ENCODE peak calls at places on chromosomes 7 and 10, in seven cellular contexts. P is body of pancreas, R is heart left ventricle, G is IMR-90, O is breast epithelium, C is lower leg skin, L is stomach. N is an unnamed sample.

GRCh38 chr10:59719374-59719773 is 9.7 kb upstream of the SLC16A9 start:
- DNase-seq in P (no peak), R (no peak), G (no peak), O (no peak), C (no peak), L (no peak), N (no peak)

GRCh38 chr10:78462728-78463228 is 429.1 kb downstream of the RPS24 start:
- DNase-seq in P (no peak), R (no peak), G (peak), O (no peak), C (no peak), L (peak), N (no peak)

GRCh38 chr7:76303829-76304505 is 1.5 kb downstream of the HSPB1 start:
- DNase-seq in P (peak), R (no peak), G (peak), O (no peak), C (no peak), L (no peak), N (no peak)

GRCh38 chr10:48194830-48195229 is 79.7 kb downstream of the FRMPD2 start:
- DNase-seq in P (no peak), R (no peak), G (no peak), O (no peak), C (no peak), L (no peak), N (no peak)

GRCh38 chr7:37354661-37355131 is 94.0 kb downstream of the ELMO1 start:
- DNase-seq in P (peak), R (peak), G (no peak), O (no peak), C (peak), L (no peak), N (peak)

GRCh38 chr7:50558380-50559051 is 6.7 kb downstream of the DDC start:
- DNase-seq in P (no peak), R (no peak), G (no peak), O (no peak), C (no peak), L (no peak), N (peak)

GRCh38 chr7:7312323-7312722 is 130.0 kb downstream of the C1GALT1 start:
- DNase-seq in P (no peak), R (no peak), G (no peak), O (no peak), C (no peak), L (no peak), N (no peak)

GRCh38 chr10:10911471-10911921 is 106.2 kb upstream of the CELF2 start:
- DNase-seq in P (peak), R (peak), G (peak), O (peak), C (peak), L (peak), N (no peak)

GRCh38 chr10:109892885-109893284 is 30.4 kb downstream of the XPNPEP1 start:
- DNase-seq in P (no peak), R (no peak), G (no peak), O (no peak), C (peak), L (no peak), N (peak)

GRCh38 chr7:70356324-70356797 is 758.1 kb downstream of the AUTS2 start:
- DNase-seq in P (no peak), R (no peak), G (no peak), O (no peak), C (no peak), L (no peak), N (no peak)

GRCh38 chr7:34672430-34672829 is 14.4 kb downstream of the NPSR1 start:
- DNase-seq in P (no peak), R (no peak), G (peak), O (no peak), C (no peak), L (no peak), N (no peak)

GRCh38 chr7:129851174-129851573 is 101.6 kb downstream of the UBE2H start:
- DNase-seq in P (no peak), R (no peak), G (no peak), O (no peak), C (no peak), L (no peak), N (no peak)

GRCh38 chr7:150322833-150323681 is at the start of the genes ACTR3C and LRRC61:
- DNase-seq in P (peak), R (peak), G (no peak), O (peak), C (no peak), L (peak), N (peak)

GRCh38 chr7:129282865-129283264 is 58.0 kb downstream of the AHCYL2 start:
- DNase-seq in P (no peak), R (no peak), G (no peak), O (no peak), C (no peak), L (no peak), N (no peak)

GRCh38 chr10:61164458-61165160 is 220.6 kb upstream of the RHOBTB1 start:
- DNase-seq in P (peak), R (peak), G (no peak), O (peak), C (peak), L (peak), N (no peak)

GRCh38 chr10:133384071-133384470 is 5.0 kb downstream of the PAOX start:
- DNase-seq in P (no peak), R (no peak), G (no peak), O (no peak), C (no peak), L (no peak), N (no peak)

GRCh38 chr10:36181421-36181820 is 539.3 kb upstream of the FZD8 start:
- DNase-seq in P (no peak), R (no peak), G (peak), O (no peak), C (no peak), L (no peak), N (no peak)

DNA sequence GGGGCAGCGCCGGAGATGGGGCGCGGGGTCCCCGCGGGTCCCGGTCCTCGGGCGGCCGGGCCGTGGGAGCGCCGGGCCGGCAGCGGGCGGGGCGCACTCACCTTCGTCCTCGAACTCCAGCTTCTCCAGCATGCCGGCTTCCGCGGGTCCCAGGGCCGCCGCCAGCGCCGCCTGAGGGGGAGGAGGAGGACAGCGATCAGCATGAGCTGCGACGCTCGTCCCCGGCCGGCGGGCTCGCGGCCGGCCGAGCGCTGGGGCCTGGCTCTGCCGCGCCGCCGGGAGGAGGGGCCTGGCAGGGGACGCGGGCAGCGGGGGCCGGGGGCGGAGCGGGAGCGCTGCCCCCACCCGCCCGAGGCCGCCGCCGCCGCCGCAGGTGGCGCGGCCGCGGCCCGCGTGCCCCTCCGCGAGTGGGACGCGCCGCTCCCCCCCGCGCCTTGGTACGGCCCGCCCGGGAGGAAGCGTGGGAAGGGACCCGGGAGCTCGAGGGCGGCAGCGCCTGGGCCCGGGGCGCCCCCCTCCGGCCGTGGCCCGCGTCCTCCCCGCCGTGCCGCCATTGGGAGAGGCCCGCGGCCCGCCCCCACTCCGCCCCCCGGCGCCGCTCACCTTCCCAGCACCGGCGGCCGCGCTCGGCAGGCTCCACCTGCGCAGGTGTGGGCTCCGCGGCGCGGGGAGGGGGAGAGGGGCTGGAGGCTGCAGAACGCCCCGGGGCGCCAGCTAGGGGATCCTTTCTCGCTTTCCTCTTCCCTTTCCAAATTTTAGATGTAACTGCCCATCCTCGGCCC is 112.5 kb upstream of the RHEB start:
- DNase-seq in P (peak), R (peak), G (peak), O (peak), C (peak), L (peak), N (peak)
- TF ChIP-seq POLR2A in P (peak), R (peak), G (peak), O (no peak), C (no peak), L (no peak), N (no peak)

DNA sequence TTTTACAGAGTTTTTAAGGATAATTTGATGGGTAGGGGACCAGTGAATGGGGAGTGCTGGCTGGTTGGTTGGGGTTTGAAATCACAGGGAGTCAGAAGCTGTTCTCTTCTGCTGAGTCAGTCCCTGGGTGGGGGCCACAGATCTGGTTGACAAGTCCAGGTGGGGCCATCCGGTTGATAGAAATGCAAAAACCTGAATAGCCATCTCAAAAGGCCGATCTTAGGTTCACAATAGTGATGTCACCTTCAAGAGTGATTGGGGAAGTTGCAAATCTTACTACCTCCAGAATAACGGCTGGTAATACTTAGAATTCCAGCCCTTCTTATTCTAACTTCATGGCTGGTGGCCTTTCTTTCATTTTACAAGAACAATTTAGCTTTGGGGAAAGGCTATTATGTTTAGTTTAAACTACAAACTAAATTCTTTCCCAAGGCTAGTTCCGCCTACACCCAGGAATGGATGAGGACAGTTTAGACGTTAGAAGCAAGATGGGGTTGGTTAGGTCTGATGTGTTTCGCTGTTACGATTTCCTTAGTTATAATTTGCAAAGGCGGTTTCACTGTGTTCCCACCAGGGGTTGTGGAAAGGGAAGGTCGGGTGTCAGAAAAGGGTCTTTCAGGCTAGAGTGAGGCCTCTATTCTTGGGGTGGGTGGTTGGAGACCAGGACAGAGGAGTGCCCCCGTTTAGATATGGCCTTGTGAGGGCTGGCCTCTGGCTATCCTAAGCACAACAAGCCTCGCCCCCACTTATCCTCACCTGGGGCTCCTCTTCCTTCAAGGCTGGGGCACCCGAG is 27.4 kb downstream of the IFT22 start:
- DNase-seq in P (no peak), R (no peak), G (no peak), O (no peak), C (no peak), L (no peak), N (no peak)
- TF ChIP-seq POLR2A in P (no peak), R (no peak), G (no peak), O (no peak), C (no peak), L (no peak), N (no peak)

GRCh38 chr7:2315787-2316186 is 1.5 kb upstream of the SNX8 start:
- DNase-seq in P (no peak), R (no peak), G (no peak), O (no peak), C (no peak), L (no peak), N (no peak)

GRCh38 chr7:2309889-2310331 is 4.3 kb downstream of the SNX8 start:
- DNase-seq in P (no peak), R (no peak), G (peak), O (peak), C (peak), L (no peak), N (no peak)

GRCh38 chr7:2314209-2314955 is at the start of gene SNX8:
- DNase-seq in P (peak), R (peak), G (peak), O (peak), C (peak), L (peak), N (peak)

GRCh38 chr7:2313450-2314208 is 612 bp downstream of the SNX8 start:
- DNase-seq in P (peak), R (peak), G (no peak), O (peak), C (no peak), L (peak), N (peak)

DNA sequence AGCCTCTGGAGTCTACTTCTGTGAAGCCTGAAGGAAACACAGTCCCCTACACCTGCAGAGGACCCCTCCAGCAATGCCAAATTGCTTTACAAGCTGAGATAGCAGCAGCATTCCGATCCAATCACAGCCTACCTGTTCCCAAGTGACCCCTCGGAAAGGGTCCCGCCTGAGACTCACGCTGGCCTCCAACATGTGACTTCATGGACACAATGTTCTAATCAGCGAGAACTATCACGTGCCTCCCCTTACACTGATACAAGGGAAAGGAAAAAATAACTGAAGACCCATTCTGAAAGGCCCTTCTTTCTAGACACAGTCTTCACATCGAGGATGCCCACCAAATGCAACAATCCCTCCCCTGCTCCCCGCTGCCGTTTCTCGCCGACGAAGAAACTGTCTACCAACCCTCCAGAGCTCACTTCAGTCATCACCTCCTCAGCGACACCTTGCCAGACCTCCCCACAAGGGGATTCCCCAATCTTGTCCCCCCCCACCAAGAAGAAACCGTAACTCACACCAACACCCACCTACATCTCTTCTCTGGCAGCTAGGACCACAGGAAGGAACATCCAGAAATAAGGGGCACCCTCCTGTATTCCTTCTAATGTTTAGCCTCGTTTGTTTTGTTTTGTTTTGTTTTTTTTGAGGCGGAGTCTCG is 1.8 kb downstream of the SNX8 start:
- DNase-seq in P (no peak), R (no peak), G (no peak), O (no peak), C (no peak), L (no peak), N (no peak)
- TF ChIP-seq POLR2A in P (no peak), R (no peak), G (no peak), O (no peak), C (no peak), L (no peak), N (no peak)

GRCh38 chr10:91409069-91409868 is 875 bp upstream of the HECTD2 start:
- DNase-seq in P (peak), R (peak), G (peak), O (peak), C (peak), L (peak), N (peak)
- TF ChIP-seq POLR2A in P (peak), R (peak), G (peak), O (peak), C (no peak), L (no peak), N (peak)

DNA sequence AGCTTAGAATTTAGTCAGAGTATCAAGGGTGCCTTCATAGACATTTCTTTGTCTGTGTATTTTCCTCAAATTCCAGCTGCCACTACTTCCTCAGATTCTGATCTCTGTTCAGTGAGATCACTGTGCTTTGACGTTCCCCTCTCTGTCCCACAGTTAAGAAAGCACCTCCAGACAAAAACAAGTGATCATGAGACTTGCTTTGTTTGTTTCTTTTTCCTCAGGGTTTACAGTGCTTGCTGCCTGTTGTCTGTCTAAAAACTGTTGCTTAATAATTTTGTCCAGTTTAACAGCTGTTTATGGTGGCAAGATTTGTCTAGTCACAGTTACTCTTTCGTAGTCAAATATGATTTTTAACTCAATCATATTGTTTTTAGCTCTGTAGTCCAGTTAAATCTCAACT is 29.1 kb downstream of the TRUB1 start:
- DNase-seq in P (no peak), R (no peak), G (peak), O (no peak), C (no peak), L (no peak), N (no peak)
- TF ChIP-seq POLR2A in P (no peak), R (no peak), G (no peak), O (no peak), C (no peak), L (no peak), N (no peak)

DNA sequence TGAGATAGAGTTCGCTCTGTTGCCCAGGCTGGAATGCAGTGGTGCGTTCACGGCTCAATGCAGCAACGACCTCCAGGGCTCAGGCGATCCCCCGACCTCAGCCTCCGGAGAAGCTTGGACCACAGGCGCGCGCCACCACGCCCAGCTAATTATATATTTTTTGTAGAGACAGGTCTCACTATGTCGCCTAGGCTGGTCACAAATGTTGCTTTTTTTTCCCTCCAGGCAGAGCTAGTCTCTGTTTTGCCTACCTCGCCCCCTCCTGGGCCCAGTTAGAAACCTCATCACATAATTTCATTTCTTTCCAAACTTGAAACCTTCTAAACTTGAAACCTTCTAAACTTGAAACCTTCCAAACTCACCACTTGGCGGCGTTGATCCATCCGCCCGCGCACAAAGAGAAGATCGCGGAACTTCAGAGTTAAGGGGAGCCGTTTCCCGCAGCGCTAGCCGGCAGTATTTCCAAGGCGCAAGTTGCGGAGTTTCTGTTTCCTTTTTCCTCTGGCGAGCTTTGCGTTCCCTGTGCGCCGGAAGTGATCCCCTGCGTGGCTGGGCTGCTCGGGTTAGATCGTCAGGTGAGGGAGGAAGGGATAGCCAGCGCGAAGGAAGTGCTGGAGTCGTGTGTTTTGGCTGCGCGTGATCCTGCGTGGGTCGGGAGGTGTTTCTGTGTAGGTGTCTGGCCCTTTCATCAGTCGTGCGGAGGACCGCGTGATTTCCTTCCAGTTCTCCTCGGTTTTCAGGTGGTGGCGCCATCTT is at the start of gene SSBP1:
- DNase-seq in P (peak), R (peak), G (peak), O (peak), C (peak), L (peak), N (peak)
- TF ChIP-seq POLR2A in P (peak), R (peak), G (peak), O (peak), C (no peak), L (no peak), N (peak)

DNA sequence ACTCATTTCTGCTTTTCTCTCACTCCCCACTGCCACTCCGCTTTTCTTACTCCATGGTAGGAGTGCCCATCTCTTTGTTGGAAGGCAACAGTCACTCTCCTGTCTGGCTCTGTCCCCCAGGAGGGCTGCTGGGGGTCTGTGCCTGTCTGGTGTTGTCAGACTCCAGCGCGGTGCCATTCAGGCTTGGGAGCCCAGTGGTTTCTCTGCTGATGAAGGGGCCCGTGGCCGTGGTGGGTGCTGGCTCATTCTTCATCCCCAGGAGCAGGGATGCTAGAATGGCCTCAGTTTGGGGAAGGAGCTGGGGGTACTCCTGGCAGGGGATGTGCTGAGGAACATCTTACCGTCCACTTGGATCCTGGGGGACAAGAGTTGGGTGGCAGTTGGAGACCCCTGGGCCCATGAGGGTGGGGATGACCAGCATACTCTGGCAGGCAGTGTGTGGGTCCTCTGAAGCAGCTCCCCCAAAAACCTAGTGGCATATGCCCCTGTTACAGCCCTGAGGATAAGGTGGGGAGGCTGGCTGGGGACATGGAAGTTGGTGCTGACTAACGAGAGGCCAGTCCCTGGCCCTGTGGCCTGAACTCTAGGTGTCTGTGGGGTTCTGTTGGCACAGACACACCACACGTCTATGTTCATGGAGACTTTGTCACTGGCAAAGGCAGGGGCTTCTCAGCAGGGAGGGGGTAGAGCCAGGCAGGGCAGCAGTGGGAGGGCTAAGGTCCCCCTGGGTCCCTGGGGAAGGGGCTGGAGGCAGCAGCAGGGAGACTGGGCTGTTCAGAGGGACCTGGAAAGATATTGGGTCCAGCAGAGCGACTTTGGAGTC is 102.8 kb upstream of the RET start:
- DNase-seq in P (peak), R (peak), G (no peak), O (peak), C (no peak), L (no peak), N (no peak)
- TF ChIP-seq POLR2A in P (no peak), R (no peak), G (no peak), O (no peak), C (no peak), L (no peak), N (no peak)

GRCh38 chr10:99926925-99927718 is 82.6 kb downstream of the DNMBP start:
- DNase-seq in P (peak), R (peak), G (peak), O (no peak), C (no peak), L (peak), N (no peak)
- TF ChIP-seq POLR2A in P (no peak), R (no peak), G (no peak), O (no peak), C (no peak), L (no peak), N (no peak)